ENCODE peak calls at places on chromosomes 4 and X, in eight cellular contexts. X, V, F, Q, T, B, J and P are unnamed samples.

GRCh38 chr4:183571350-183572076 is 66.7 kb downstream of the ING2 start:
- DNase-seq in Q (peak), V (peak), X (no peak), F (peak), B (no peak), T (peak), J (no peak), P (no peak)

GRCh38 chrX:27998666-27999065 is 17.4 kb upstream of the DCAF8L1 start:
- DNase-seq in V (no peak), Q (no peak), T (no peak), B (no peak), X (no peak), F (no peak), J (no peak), P (no peak)

GRCh38 chr4:41426523-41426922 is 111.4 kb upstream of the LIMCH1 start:
- DNase-seq in F (no peak), X (no peak), T (no peak), Q (no peak), J (no peak), B (no peak), V (peak), P (no peak)

GRCh38 chr4:8427761-8428287 is 12.7 kb downstream of the ACOX3 start:
- DNase-seq in B (peak), X (no peak), T (no peak), V (peak), Q (peak), F (no peak), J (no peak), P (no peak)

GRCh38 chr4:184649971-184650855 is 675 bp downstream of the PRIMPOL start:
- DNase-seq in F (no peak), T (no peak), B (no peak), X (no peak), Q (peak), V (peak), J (no peak), P (no peak)

GRCh38 chr4:60805500-60806313 is 394.4 kb upstream of the ADGRL3 start:
- DNase-seq in V (peak), J (no peak), F (no peak), B (peak), T (no peak), Q (peak), X (no peak), P (no peak)

GRCh38 chr4:175731506-175731905 is 80.6 kb downstream of the GPM6A start:
- DNase-seq in X (no peak), Q (no peak), J (no peak), B (no peak), T (no peak), F (no peak), V (no peak), P (no peak)

GRCh38 chr4:16411691-16412090 is 185.4 kb upstream of the TAPT1 start:
- DNase-seq in T (no peak), V (no peak), Q (no peak), F (no peak), J (no peak), X (no peak), B (no peak), P (no peak)

GRCh38 chr4:101232074-101232776 is 115.1 kb downstream of the PPP3CA start:
- DNase-seq in X (no peak), V (peak), B (no peak), Q (peak), J (no peak), F (no peak), T (no peak), P (no peak)

GRCh38 chrX:109873983-109874382 is 128.9 kb upstream of the TMEM164 start:
- DNase-seq in V (no peak), B (no peak), F (no peak), X (no peak), Q (no peak), T (no peak), J (no peak), P (no peak)

GRCh38 chrX:78119521-78120227 is 15.6 kb downstream of the PGK1 start:
- DNase-seq in F (no peak), V (no peak), J (no peak), Q (no peak), T (no peak), B (no peak), X (no peak), P (no peak)

GRCh38 chr4:124334119-124334518 is 378.4 kb downstream of the ANKRD50 start:
- DNase-seq in J (no peak), T (peak), Q (peak), B (no peak), V (peak), F (no peak), X (no peak), P (no peak)

GRCh38 chr4:156168288-156168687 is 214.6 kb upstream of the CTSO start:
- DNase-seq in V (no peak), F (no peak), T (no peak), B (no peak), Q (no peak), J (no peak), X (no peak), P (no peak)

GRCh38 chrX:140526138-140526537 is 21.3 kb upstream of the SOX3 start:
- DNase-seq in T (no peak), F (no peak), J (no peak), B (no peak), X (no peak), V (peak), Q (peak), P (no peak)

GRCh38 chrX:29535212-29536162 is 679.9 kb upstream of the MAGEB2 start:
- DNase-seq in T (no peak), V (peak), Q (no peak), F (no peak), X (no peak), J (no peak), B (no peak), P (no peak)

GRCh38 chrX:71098302-71098701 is 2.7 kb downstream of the FOXO4 start:
- DNase-seq in X (peak), F (peak), T (no peak), J (no peak), V (peak), Q (peak), B (peak), P (peak)

GRCh38 chr4:38904090-38904666 is 36.6 kb downstream of the FAM114A1 start:
- DNase-seq in V (no peak), J (no peak), Q (no peak), F (no peak), B (no peak), T (no peak), X (no peak), P (no peak)

GRCh38 chrX:85084770-85085393 is 81.2 kb downstream of the APOOL start:
- DNase-seq in V (peak), X (peak), T (no peak), B (peak), J (no peak), F (no peak), Q (peak), P (no peak)

GRCh38 chrX:69670001-69670555 is 54.2 kb downstream of the EDA start:
- DNase-seq in F (no peak), T (no peak), B (no peak), J (no peak), Q (no peak), V (no peak), X (no peak), P (no peak)

GRCh38 chr4:31649878-31650277 is 929.7 kb downstream of the PCDH7 start:
- DNase-seq in T (no peak), J (no peak), B (no peak), X (no peak), Q (no peak), V (no peak), F (no peak), P (no peak)

GRCh38 chr4:41380758-41381157 is 124.0 kb downstream of the UCHL1 start:
- DNase-seq in T (no peak), F (no peak), Q (no peak), J (no peak), V (no peak), B (no peak), X (no peak), P (no peak)

GRCh38 chr4:138892483-138893386 is 122.8 kb upstream of the NOCT start:
- DNase-seq in V (no peak), F (no peak), J (no peak), B (no peak), X (no peak), T (no peak), Q (no peak), P (no peak)

GRCh38 chrX:101450951-101451350 is 34.3 kb upstream of the ARMCX4 start:
- DNase-seq in F (no peak), V (peak), B (no peak), X (no peak), T (no peak), J (no peak), Q (no peak), P (no peak)

GRCh38 chr4:25608644-25609043 is 47.0 kb upstream of the SLC34A2 start:
- DNase-seq in V (no peak), T (peak), B (no peak), F (no peak), J (no peak), X (no peak), Q (no peak), P (no peak)

GRCh38 chrX:14963447-14964236 is 90.4 kb downstream of the MOSPD2 start:
- DNase-seq in F (no peak), Q (no peak), V (peak), B (no peak), J (no peak), X (no peak), T (no peak), P (no peak)

GRCh38 chrX:132331000-132331399 is 111.8 kb upstream of the RAP2C start:
- DNase-seq in T (no peak), X (no peak), F (no peak), V (no peak), J (no peak), Q (no peak), B (no peak), P (no peak)

GRCh38 chr4:59553739-59554126 is 1646.4 kb upstream of the ADGRL3 start:
- DNase-seq in F (no peak), B (no peak), T (no peak), Q (peak), V (peak), J (no peak), X (no peak), P (no peak)

GRCh38 chrX:154458116-154458953 is at the start of gene PLXNA3:
- DNase-seq in B (peak), Q (peak), X (peak), T (no peak), V (no peak), F (peak), J (peak), P (peak)

GRCh38 chr4:54169176-54169575 is 59.9 kb upstream of the PDGFRA start:
- DNase-seq in J (no peak), T (no peak), B (no peak), V (peak), F (no peak), X (no peak), Q (no peak), P (no peak)

GRCh38 chr4:24266951-24267577 is 317.3 kb downstream of the DHX15 start:
- DNase-seq in V (no peak), T (no peak), B (no peak), F (no peak), Q (no peak), X (no peak), J (no peak), P (no peak)